ENCODE peak calls at places on chromosomes 5 and 9, in ten cellular contexts. I is M059J; C is hippocampal formation; D is HT1080; B is stimulated activated CD4-positive, alpha-beta T cell treated with anti-CD3 and anti-CD28 coated beads, Interleukin-1b, Interleukin-23, amount 100 ng/mL, for 48 hours; G is CD4-positive, alpha-beta memory T cell; K is HCEC 1CT; M is left colon; Y is skeletal muscle cell; E is spleen. T is an unnamed sample.

GRCh38 chr5:41120600-41120999 is 49.5 kb upstream of the MROH2B start:
- DNase-seq in I (no peak), C (no peak), D (no peak), B (no peak), G (no peak), K (no peak), M (no peak), Y (no peak), E (no peak), T (no peak)

GRCh38 chr5:106127985-106128384 is 1542.8 kb downstream of the EFNA5 start:
- DNase-seq in I (no peak), C (no peak), D (no peak), B (no peak), G (no peak), K (no peak), M (no peak), Y (no peak), E (no peak), T (no peak)

GRCh38 chr5:176187276-176188062 is 50.8 kb upstream of the SIMC1 start:
- DNase-seq in I (no peak), C (no peak), D (no peak), B (no peak), G (no peak), K (no peak), M (no peak), Y (no peak), E (no peak), T (no peak)

GRCh38 chr5:157444224-157444623 is 15.8 kb upstream of the NIPAL4 start:
- DNase-seq in I (no peak), C (no peak), D (no peak), B (no peak), G (no peak), K (no peak), M (no peak), Y (no peak), E (no peak), T (no peak)

GRCh38 chr5:56625577-56625976 is 189.8 kb upstream of the MAP3K1 start:
- DNase-seq in I (peak; percentile 57), C (no peak), D (no peak), B (no peak), G (no peak), K (peak; percentile 82), M (no peak), Y (peak; percentile 82), E (no peak), T (peak; percentile 94)

GRCh38 chr5:76084496-76085285 is 1.5 kb downstream of the SV2C start:
- DNase-seq in I (no peak), C (no peak), D (no peak), B (no peak), G (no peak), K (no peak), M (no peak), Y (no peak), E (peak; percentile 62), T (no peak)

GRCh38 chr9:115551396-115551795 is 433.4 kb upstream of the TNC start:
- DNase-seq in I (no peak), C (no peak), D (no peak), B (no peak), G (no peak), K (peak; percentile 12), M (no peak), Y (no peak), E (no peak), T (peak; percentile 14)

GRCh38 chr9:14535161-14535930 is 157.9 kb downstream of the ZDHHC21 start:
- DNase-seq in I (no peak), C (no peak), D (no peak), B (no peak), G (no peak), K (no peak), M (no peak), Y (no peak), E (no peak), T (no peak)

GRCh38 chr5:123359866-123360569 is 63.2 kb downstream of the CEP120 start:
- DNase-seq in I (no peak), C (no peak), D (no peak), B (no peak), G (no peak), K (no peak), M (no peak), Y (no peak), E (no peak), T (no peak)

GRCh38 chr5:61569353-61569752 is 237.3 kb downstream of the ZSWIM6 start:
- DNase-seq in I (no peak), C (no peak), D (no peak), B (no peak), G (no peak), K (no peak), M (no peak), Y (no peak), E (no peak), T (no peak)

GRCh38 chr5:13695076-13695712 is 249.3 kb downstream of the DNAH5 start:
- DNase-seq in I (peak; percentile 21), C (no peak), D (no peak), B (no peak), G (no peak), K (no peak), M (no peak), Y (no peak), E (no peak), T (no peak)

GRCh38 chr5:133970325-133970671 is 1.9 kb upstream of the C5orf15 start:
- DNase-seq in I (no peak), C (no peak), D (no peak), B (no peak), G (no peak), K (no peak), M (no peak), Y (no peak), E (no peak), T (no peak)